ENCODE peak calls at places on chromosomes 7 and 10, in ten cellular contexts. One of them, this sample, is unnamed.

GRCh38 chr10:230758-231157 is 95.5 kb downstream of the ZMYND11 start:
- DNase-seq in cardiac muscle cell: peak
- DNase-seq in upper lobe of right lung: no peak
- DNase-seq in lower lobe of right lung: no peak
- DNase-seq in epithelial cell of esophagus: no peak
- DNase-seq in body of pancreas: no peak
- DNase-seq in breast epithelium: no peak
- DNase-seq in GM12865: no peak
- DNase-seq in pancreas: no peak
- DNase-seq in lower leg skin: no peak
- DNase-seq in this sample: no peak

GRCh38 chr10:126088144-126088543 is 191.8 kb downstream of the FANK1 start:
- DNase-seq in breast epithelium: no peak
- DNase-seq in epithelial cell of esophagus: no peak
- DNase-seq in body of pancreas: no peak
- DNase-seq in lower leg skin: no peak
- DNase-seq in pancreas: no peak
- DNase-seq in GM12865: no peak
- DNase-seq in cardiac muscle cell: no peak
- DNase-seq in upper lobe of right lung: no peak
- DNase-seq in lower lobe of right lung: no peak
- DNase-seq in this sample: no peak

GRCh38 chr7:82434275-82435022 is 9.1 kb downstream of the CACNA2D1 start:
- DNase-seq in GM12865: no peak
- DNase-seq in cardiac muscle cell: no peak
- DNase-seq in pancreas: no peak
- DNase-seq in body of pancreas: no peak
- DNase-seq in epithelial cell of esophagus: no peak
- DNase-seq in breast epithelium: no peak
- DNase-seq in lower leg skin: no peak
- DNase-seq in upper lobe of right lung: no peak
- DNase-seq in lower lobe of right lung: no peak
- DNase-seq in this sample: no peak

GRCh38 chr7:151017953-151018420 is 6.3 kb downstream of the ATG9B start:
- DNase-seq in lower leg skin: no peak
- DNase-seq in upper lobe of right lung: peak
- DNase-seq in lower lobe of right lung: peak
- DNase-seq in body of pancreas: peak
- DNase-seq in pancreas: peak
- DNase-seq in GM12865: peak
- DNase-seq in cardiac muscle cell: peak
- DNase-seq in breast epithelium: peak
- DNase-seq in epithelial cell of esophagus: peak
- DNase-seq in this sample: no peak

GRCh38 chr10:114970515-114970914 is 32.5 kb downstream of the TRUB1 start:
- DNase-seq in epithelial cell of esophagus: no peak
- DNase-seq in lower lobe of right lung: no peak
- DNase-seq in breast epithelium: no peak
- DNase-seq in GM12865: no peak
- DNase-seq in upper lobe of right lung: no peak
- DNase-seq in body of pancreas: no peak
- DNase-seq in pancreas: no peak
- DNase-seq in lower leg skin: no peak
- DNase-seq in cardiac muscle cell: peak
- DNase-seq in this sample: no peak

GRCh38 chr7:139431010-139431409 is 52.5 kb downstream of the KLRG2 start:
- DNase-seq in lower lobe of right lung: no peak
- DNase-seq in upper lobe of right lung: no peak
- DNase-seq in epithelial cell of esophagus: peak
- DNase-seq in breast epithelium: peak
- DNase-seq in lower leg skin: no peak
- DNase-seq in body of pancreas: peak
- DNase-seq in cardiac muscle cell: no peak
- DNase-seq in GM12865: no peak
- DNase-seq in pancreas: no peak
- DNase-seq in this sample: no peak

GRCh38 chr7:17103984-17104383 is 194.5 kb upstream of the AHR start:
- DNase-seq in lower leg skin: no peak
- DNase-seq in GM12865: no peak
- DNase-seq in breast epithelium: no peak
- DNase-seq in lower lobe of right lung: no peak
- DNase-seq in upper lobe of right lung: no peak
- DNase-seq in epithelial cell of esophagus: no peak
- DNase-seq in pancreas: no peak
- DNase-seq in body of pancreas: no peak
- DNase-seq in cardiac muscle cell: peak
- DNase-seq in this sample: no peak

GRCh38 chr7:47145326-47145725 is 436.6 kb downstream of the TNS3 start:
- DNase-seq in epithelial cell of esophagus: no peak
- DNase-seq in body of pancreas: no peak
- DNase-seq in lower lobe of right lung: no peak
- DNase-seq in GM12865: no peak
- DNase-seq in lower leg skin: no peak
- DNase-seq in pancreas: no peak
- DNase-seq in breast epithelium: no peak
- DNase-seq in cardiac muscle cell: no peak
- DNase-seq in upper lobe of right lung: no peak
- DNase-seq in this sample: no peak

GRCh38 chr10:110772454-110773025 is 99.2 kb upstream of the PDCD4 start:
- DNase-seq in lower lobe of right lung: no peak
- DNase-seq in cardiac muscle cell: no peak
- DNase-seq in lower leg skin: no peak
- DNase-seq in upper lobe of right lung: no peak
- DNase-seq in epithelial cell of esophagus: peak
- DNase-seq in body of pancreas: no peak
- DNase-seq in GM12865: no peak
- DNase-seq in pancreas: no peak
- DNase-seq in breast epithelium: no peak
- DNase-seq in this sample: no peak

GRCh38 chr7:74365320-74366022 is 76.3 kb downstream of the CLIP2 start:
- DNase-seq in lower lobe of right lung: no peak
- DNase-seq in lower leg skin: peak
- DNase-seq in breast epithelium: no peak
- DNase-seq in pancreas: no peak
- DNase-seq in body of pancreas: no peak
- DNase-seq in GM12865: no peak
- DNase-seq in cardiac muscle cell: peak
- DNase-seq in epithelial cell of esophagus: peak
- DNase-seq in upper lobe of right lung: no peak
- DNase-seq in this sample: no peak

GRCh38 chr7:120725376-120726039 is 132.4 kb downstream of the TSPAN12 start:
- DNase-seq in upper lobe of right lung: no peak
- DNase-seq in lower leg skin: no peak
- DNase-seq in pancreas: no peak
- DNase-seq in breast epithelium: no peak
- DNase-seq in GM12865: peak
- DNase-seq in cardiac muscle cell: peak
- DNase-seq in lower lobe of right lung: no peak
- DNase-seq in body of pancreas: no peak
- DNase-seq in epithelial cell of esophagus: peak
- DNase-seq in this sample: peak

GRCh38 chr10:10776363-10776762 is 241.3 kb upstream of the CELF2 start:
- DNase-seq in pancreas: no peak
- DNase-seq in lower leg skin: no peak
- DNase-seq in upper lobe of right lung: no peak
- DNase-seq in epithelial cell of esophagus: no peak
- DNase-seq in GM12865: no peak
- DNase-seq in breast epithelium: no peak
- DNase-seq in lower lobe of right lung: no peak
- DNase-seq in cardiac muscle cell: no peak
- DNase-seq in body of pancreas: no peak
- DNase-seq in this sample: no peak

GRCh38 chr10:119466655-119467054 is 75.9 kb downstream of the RGS10 start:
- DNase-seq in lower lobe of right lung: no peak
- DNase-seq in upper lobe of right lung: no peak
- DNase-seq in lower leg skin: no peak
- DNase-seq in cardiac muscle cell: no peak
- DNase-seq in breast epithelium: no peak
- DNase-seq in body of pancreas: no peak
- DNase-seq in GM12865: peak
- DNase-seq in epithelial cell of esophagus: peak
- DNase-seq in pancreas: no peak
- DNase-seq in this sample: no peak

GRCh38 chr10:13848530-13849425 is 262.0 kb downstream of the PRPF18 start:
- DNase-seq in pancreas: no peak
- DNase-seq in body of pancreas: no peak
- DNase-seq in lower lobe of right lung: no peak
- DNase-seq in GM12865: peak
- DNase-seq in breast epithelium: no peak
- DNase-seq in lower leg skin: no peak
- DNase-seq in epithelial cell of esophagus: no peak
- DNase-seq in cardiac muscle cell: no peak
- DNase-seq in upper lobe of right lung: no peak
- DNase-seq in this sample: no peak

GRCh38 chr7:45697576-45698136 is 123.5 kb downstream of the ADCY1 start:
- DNase-seq in pancreas: no peak
- DNase-seq in lower lobe of right lung: no peak
- DNase-seq in body of pancreas: no peak
- DNase-seq in GM12865: no peak
- DNase-seq in breast epithelium: peak
- DNase-seq in upper lobe of right lung: no peak
- DNase-seq in cardiac muscle cell: no peak
- DNase-seq in epithelial cell of esophagus: peak
- DNase-seq in lower leg skin: peak
- DNase-seq in this sample: no peak

GRCh38 chr7:45698527-45699309 is 124.5 kb downstream of the ADCY1 start:
- DNase-seq in epithelial cell of esophagus: no peak
- DNase-seq in lower leg skin: no peak
- DNase-seq in pancreas: no peak
- DNase-seq in breast epithelium: peak
- DNase-seq in cardiac muscle cell: no peak
- DNase-seq in lower lobe of right lung: no peak
- DNase-seq in GM12865: no peak
- DNase-seq in body of pancreas: peak
- DNase-seq in upper lobe of right lung: peak
- DNase-seq in this sample: no peak

GRCh38 chr7:45692031-45692430 is 117.9 kb downstream of the ADCY1 start:
- DNase-seq in GM12865: no peak
- DNase-seq in cardiac muscle cell: no peak
- DNase-seq in lower lobe of right lung: no peak
- DNase-seq in upper lobe of right lung: peak
- DNase-seq in epithelial cell of esophagus: no peak
- DNase-seq in lower leg skin: peak
- DNase-seq in body of pancreas: no peak
- DNase-seq in breast epithelium: no peak
- DNase-seq in pancreas: no peak
- DNase-seq in this sample: no peak

GRCh38 chr7:45696476-45696875 is 122.3 kb downstream of the ADCY1 start:
- DNase-seq in breast epithelium: peak
- DNase-seq in upper lobe of right lung: peak
- DNase-seq in cardiac muscle cell: no peak
- DNase-seq in body of pancreas: no peak
- DNase-seq in GM12865: no peak
- DNase-seq in pancreas: no peak
- DNase-seq in epithelial cell of esophagus: no peak
- DNase-seq in lower lobe of right lung: no peak
- DNase-seq in lower leg skin: peak
- DNase-seq in this sample: no peak

GRCh38 chr7:45695249-45695995 is 121.3 kb downstream of the ADCY1 start:
- DNase-seq in GM12865: no peak
- DNase-seq in epithelial cell of esophagus: no peak
- DNase-seq in body of pancreas: no peak
- DNase-seq in upper lobe of right lung: no peak
- DNase-seq in lower lobe of right lung: no peak
- DNase-seq in pancreas: no peak
- DNase-seq in cardiac muscle cell: no peak
- DNase-seq in lower leg skin: peak
- DNase-seq in breast epithelium: no peak
- DNase-seq in this sample: no peak
- TF ChIP-seq CTCF in GM12865: no peak
- TF ChIP-seq CTCF in epithelial cell of esophagus: no peak
- TF ChIP-seq CTCF in body of pancreas: no peak
- TF ChIP-seq CTCF in upper lobe of right lung: no peak
- TF ChIP-seq CTCF in lower lobe of right lung: no peak
- TF ChIP-seq CTCF in pancreas: no peak
- TF ChIP-seq CTCF in cardiac muscle cell: no peak
- TF ChIP-seq CTCF in lower leg skin: no peak
- TF ChIP-seq CTCF in breast epithelium: no peak
- TF ChIP-seq CTCF in this sample: no peak

GRCh38 chr10:3424102-3424803 is 251.7 kb upstream of the PITRM1 start:
- DNase-seq in breast epithelium: no peak
- DNase-seq in lower leg skin: no peak
- DNase-seq in upper lobe of right lung: no peak
- DNase-seq in epithelial cell of esophagus: peak
- DNase-seq in body of pancreas: peak
- DNase-seq in pancreas: no peak
- DNase-seq in GM12865: no peak
- DNase-seq in cardiac muscle cell: no peak
- DNase-seq in lower lobe of right lung: peak
- DNase-seq in this sample: no peak
- H3K4me3 ChIP-seq in breast epithelium: no peak
- H3K4me3 ChIP-seq in lower leg skin: no peak
- H3K4me3 ChIP-seq in upper lobe of right lung: no peak
- H3K4me3 ChIP-seq in epithelial cell of esophagus: no peak
- H3K4me3 ChIP-seq in body of pancreas: no peak
- H3K4me3 ChIP-seq in pancreas: no peak
- H3K4me3 ChIP-seq in GM12865: no peak
- H3K4me3 ChIP-seq in cardiac muscle cell: no peak
- H3K4me3 ChIP-seq in lower lobe of right lung: peak
- H3K4me3 ChIP-seq in this sample: no peak

GRCh38 chr10:43846187-43846680 is 197.6 kb upstream of the ZNF32 start:
- DNase-seq in body of pancreas: no peak
- DNase-seq in GM12865: peak
- DNase-seq in cardiac muscle cell: no peak
- DNase-seq in lower leg skin: no peak
- DNase-seq in upper lobe of right lung: no peak
- DNase-seq in lower lobe of right lung: no peak
- DNase-seq in pancreas: no peak
- DNase-seq in breast epithelium: no peak
- DNase-seq in epithelial cell of esophagus: no peak
- DNase-seq in this sample: peak
- TF ChIP-seq CTCF in body of pancreas: no peak
- TF ChIP-seq CTCF in GM12865: no peak
- TF ChIP-seq CTCF in cardiac muscle cell: peak
- TF ChIP-seq CTCF in lower leg skin: no peak
- TF ChIP-seq CTCF in upper lobe of right lung: no peak
- TF ChIP-seq CTCF in lower lobe of right lung: no peak
- TF ChIP-seq CTCF in pancreas: no peak
- TF ChIP-seq CTCF in breast epithelium: no peak
- TF ChIP-seq CTCF in epithelial cell of esophagus: no peak
- TF ChIP-seq CTCF in this sample: peak

DNA sequence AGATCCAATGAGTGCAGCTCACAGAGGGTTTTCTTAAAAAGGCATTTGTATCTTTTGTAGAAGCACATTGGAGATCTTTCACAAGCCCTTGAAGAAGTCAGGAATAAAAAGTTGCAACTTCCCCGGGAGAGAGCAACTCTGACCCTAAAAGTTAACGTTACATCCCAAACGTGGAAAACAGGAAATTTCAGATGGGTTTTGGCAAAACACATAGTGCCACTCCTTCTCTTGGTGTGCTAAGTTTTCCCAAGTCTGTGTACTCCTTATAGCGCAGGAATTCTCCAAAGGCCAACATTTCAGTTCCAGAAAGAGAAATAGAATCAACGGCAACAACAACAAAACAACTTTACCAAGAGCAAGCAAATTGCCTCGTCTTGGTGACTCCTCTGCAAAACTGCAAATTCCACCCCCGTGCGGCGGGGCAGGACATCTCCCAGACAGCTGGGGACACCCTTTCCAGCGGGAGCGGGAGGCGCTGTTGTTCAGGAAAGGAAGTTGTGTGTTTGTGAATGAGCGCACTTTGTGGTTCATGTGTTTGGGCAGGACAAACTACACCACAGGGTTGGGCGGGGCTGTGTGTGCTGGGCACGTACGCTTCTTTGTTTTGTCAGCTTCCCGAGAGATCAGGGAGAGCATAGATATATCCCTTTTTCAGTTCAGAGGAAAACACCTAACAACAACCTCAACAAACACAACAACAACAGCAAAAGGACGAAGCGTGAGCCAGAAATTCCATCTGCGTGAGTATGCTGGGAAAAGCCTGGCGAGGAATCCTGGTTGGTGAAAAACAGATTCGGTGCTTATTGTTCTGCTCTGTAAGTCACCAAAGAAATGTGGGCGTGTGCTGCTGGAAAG is 294.7 kb upstream of the PITRM1 start:
- DNase-seq in epithelial cell of esophagus: peak
- DNase-seq in GM12865: no peak
- DNase-seq in pancreas: no peak
- DNase-seq in breast epithelium: peak
- DNase-seq in lower leg skin: peak
- DNase-seq in cardiac muscle cell: no peak
- DNase-seq in upper lobe of right lung: peak
- DNase-seq in lower lobe of right lung: peak
- DNase-seq in body of pancreas: peak
- DNase-seq in this sample: peak
- H3K4me3 ChIP-seq in epithelial cell of esophagus: peak
- H3K4me3 ChIP-seq in GM12865: no peak
- H3K4me3 ChIP-seq in pancreas: no peak
- H3K4me3 ChIP-seq in breast epithelium: peak
- H3K4me3 ChIP-seq in lower leg skin: no peak
- H3K4me3 ChIP-seq in cardiac muscle cell: no peak
- H3K4me3 ChIP-seq in upper lobe of right lung: peak
- H3K4me3 ChIP-seq in lower lobe of right lung: peak
- H3K4me3 ChIP-seq in body of pancreas: no peak
- H3K4me3 ChIP-seq in this sample: peak

This sample was measured in AG09309.